ENCODE peak calls at places on chromosomes 13 and 19, in eight cellular contexts. E, R, G, C, L, M, V and J are unnamed samples.
A peak's percentile ranks its signal among the peaks of the same experiment; 100 is the strongest.

GRCh38 chr13:23748109-23748508 is 141.1 kb downstream of the MIPEP start:
- DNase-seq in L (no peak), E (no peak), M (no peak), G (no peak), V (no peak), C (no peak), R (no peak), J (no peak)

GRCh38 chr19:37954421-37954874 is 47.4 kb downstream of the SIPA1L3 start:
- DNase-seq in E (no peak), M (no peak), R (no peak), G (no peak), V (no peak), L (no peak), C (no peak), J (no peak)

GRCh38 chr19:48683349-48683748 is 10.5 kb upstream of the NTN5 start:
- DNase-seq in E (no peak), L (no peak), M (no peak), V (no peak), R (no peak), G (no peak), C (peak; percentile 18), J (peak; percentile 37)

GRCh38 chr19:37362733-37363132 is 8.2 kb upstream of the ZNF527 start:
- DNase-seq in G (no peak), V (no peak), E (no peak), M (peak; percentile 89), C (no peak), L (no peak), R (no peak), J (no peak)

GRCh38 chr13:111325941-111326620 is 5.6 kb downstream of the TEX29 start:
- DNase-seq in G (no peak), M (no peak), E (no peak), C (no peak), V (no peak), L (no peak), R (no peak), J (no peak)

GRCh38 chr13:81927347-81927746 is 1586.4 kb upstream of the SPRY2 start:
- DNase-seq in G (no peak), C (no peak), M (peak; percentile 41), E (no peak), V (no peak), L (no peak), R (no peak), J (no peak)

GRCh38 chr13:69264362-69265334 is 843.0 kb upstream of the ATXN8OS start:
- DNase-seq in G (no peak), V (no peak), E (no peak), R (no peak), L (no peak), C (no peak), M (no peak), J (no peak)

GRCh38 chr13:59963383-59963782 is 200.3 kb downstream of the DIAPH3 start:
- DNase-seq in L (no peak), M (peak; percentile 54), G (no peak), C (no peak), E (no peak), R (no peak), V (no peak), J (no peak)

GRCh38 chr19:16066611-16067104 is 9.6 kb upstream of the TPM4 start:
- DNase-seq in C (peak; percentile 76), E (no peak), V (no peak), G (no peak), R (no peak), L (peak; percentile 56), M (no peak), J (no peak)

GRCh38 chr19:11486661-11487503 is 6.0 kb upstream of the ELAVL3 start:
- DNase-seq in E (no peak), C (no peak), L (no peak), R (no peak), M (no peak), G (no peak), V (no peak), J (no peak)

GRCh38 chr13:27372896-27373295 is 51.5 kb upstream of the GTF3A start:
- DNase-seq in R (no peak), C (no peak), M (peak; percentile 47), G (no peak), L (no peak), V (no peak), E (no peak), J (no peak)

GRCh38 chr19:1004803-1005664 is 4.8 kb downstream of the GRIN3B start:
- DNase-seq in R (no peak), C (no peak), E (no peak), G (no peak), V (no peak), M (no peak), L (no peak), J (no peak)

GRCh38 chr13:68124437-68125086 is 894.4 kb upstream of the PCDH9 start:
- DNase-seq in C (no peak), M (no peak), V (no peak), G (no peak), E (no peak), R (no peak), L (no peak), J (no peak)

GRCh38 chr19:17405250-17406038 is at the start of gene BST2:
- DNase-seq in V (no peak), C (peak; percentile 21), R (no peak), E (no peak), G (no peak), M (peak; percentile 78), L (peak; percentile 80), J (peak; percentile 67)

GRCh38 chr19:1631557-1632100 is 20.8 kb downstream of the TCF3 start:
- DNase-seq in M (no peak), L (no peak), E (no peak), G (no peak), V (no peak), C (no peak), R (no peak), J (no peak)

GRCh38 chr19:31351212-31352193 is 2.3 kb upstream of the TSHZ3 start:
- DNase-seq in C (peak; percentile 51), R (no peak), M (peak; percentile 62), L (peak; percentile 30), E (no peak), G (no peak), V (peak; percentile 83), J (no peak)

GRCh38 chr19:17346109-17346671 is 8.8 kb downstream of the GTPBP3 start:
- DNase-seq in V (peak; percentile 95), R (peak; percentile 63), C (peak; percentile 64), L (peak; percentile 83), G (peak; percentile 66), E (no peak), M (peak; percentile 90), J (peak; percentile 68)

GRCh38 chr19:38062959-38063786 is 156.2 kb downstream of the SIPA1L3 start:
- DNase-seq in C (no peak), V (no peak), R (no peak), M (no peak), E (no peak), G (no peak), L (no peak), J (no peak)

GRCh38 chr13:74000906-74001305 is 133.3 kb downstream of the KLF12 start:
- DNase-seq in M (no peak), L (no peak), R (no peak), V (no peak), E (no peak), C (no peak), G (no peak), J (no peak)

GRCh38 chr19:56670961-56671612 is 470 bp downstream of the ZNF835 start:
- DNase-seq in C (no peak), L (no peak), G (peak; percentile 6), R (no peak), E (no peak), M (no peak), V (no peak), J (no peak)
- H3K27ac ChIP-seq in C (no peak overlapping the region), L (no peak overlapping the region), G (no peak overlapping the region), R (peak overlapping the region; percentile 86), E (no peak overlapping the region), M (no peak overlapping the region), V (no peak overlapping the region), J (no peak overlapping the region)

DNA sequence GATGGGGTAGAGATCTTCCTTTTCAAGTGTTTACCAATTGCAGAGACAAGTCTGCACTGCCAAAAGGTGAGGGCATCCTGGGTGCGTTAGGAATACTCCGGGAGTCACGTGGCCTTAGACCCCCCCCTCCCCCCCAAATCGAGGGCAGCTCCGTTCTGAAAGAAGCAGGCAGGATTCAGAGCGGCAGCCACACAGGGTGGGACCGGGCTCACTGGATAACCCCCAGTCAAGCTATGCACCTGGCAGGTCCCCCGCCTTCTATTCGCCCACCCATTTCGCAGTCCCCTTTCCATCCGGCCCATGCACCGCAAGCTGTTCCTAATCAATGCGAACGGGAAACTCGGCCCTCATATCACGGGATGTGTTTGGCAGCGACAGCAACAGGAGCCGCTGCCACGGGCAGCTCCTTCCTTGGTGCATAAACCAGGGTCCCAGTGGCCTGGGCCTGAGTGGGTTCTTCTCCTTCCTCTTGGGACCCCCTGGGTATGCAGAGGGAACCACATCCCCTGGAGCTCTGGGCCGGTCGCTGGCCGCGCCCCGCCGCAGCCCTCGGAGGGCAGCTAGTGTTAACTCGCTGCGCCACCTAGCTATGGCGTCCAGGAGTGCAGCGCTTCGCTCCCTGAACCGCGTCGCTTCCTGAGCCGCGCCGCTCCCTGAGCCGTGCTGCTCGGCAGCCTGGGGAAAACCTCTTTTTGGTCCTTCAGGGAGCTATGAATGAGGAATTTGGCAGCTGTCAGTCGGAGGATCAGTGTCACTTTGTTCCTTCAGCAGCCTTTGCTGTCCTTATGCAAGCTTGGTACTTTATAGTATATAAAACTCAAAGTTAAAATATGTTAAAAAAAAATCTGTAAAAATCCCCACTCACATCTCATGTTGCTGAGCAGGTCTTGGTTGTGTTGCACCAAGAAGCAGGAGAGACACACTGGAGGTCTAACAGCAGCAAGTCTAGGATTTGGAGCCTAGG is 41.4 kb downstream of the LYL1 start:
- DNase-seq in C (peak; percentile 54), R (peak; percentile 80), V (peak; percentile 97), M (peak; percentile 95), G (peak; percentile 81), L (peak; percentile 81), E (no peak), J (peak; percentile 63)
- H3K27me3 ChIP-seq in C (no peaks in the 10 kb centered on the region), R (no peaks in the 10 kb centered on the region), V (no peaks in the 10 kb centered on the region), M (peaks cover 87% of the 10 kb centered on the region), G (peaks cover 77% of the 10 kb centered on the region), L (peaks cover 8% of the 10 kb centered on the region), E (no peaks in the 10 kb centered on the region), J (peaks cover 4% of the 10 kb centered on the region)

GRCh38 chr13:51688937-51689336 is 104.7 kb downstream of the WDFY2 start:
- DNase-seq in R (no peak), V (no peak), L (no peak), E (no peak), G (no peak), M (peak; percentile 17), C (no peak), J (no peak)

GRCh38 chr13:51687928-51688714 is 103.9 kb downstream of the WDFY2 start:
- DNase-seq in G (no peak), M (no peak), C (no peak), E (no peak), L (no peak), V (no peak), R (no peak), J (no peak)

GRCh38 chr13:51684076-51684475 is 99.8 kb downstream of the WDFY2 start:
- DNase-seq in V (no peak), L (no peak), G (no peak), M (no peak), R (no peak), E (no peak), C (no peak), J (no peak)

GRCh38 chr13:51689597-51689996 is 105.3 kb downstream of the WDFY2 start:
- DNase-seq in V (no peak), E (no peak), R (no peak), M (no peak), L (no peak), C (no peak), G (no peak), J (no peak)
- H3K27ac ChIP-seq in V (no peak overlapping the region), E (no peak overlapping the region), R (peak overlapping the region; percentile 68), M (no peak overlapping the region), L (no peak overlapping the region), C (no peak overlapping the region), G (no peak overlapping the region), J (no peak overlapping the region)

GRCh38 chr13:51178456-51179074 is 43.6 kb upstream of the FAM124A start:
- DNase-seq in C (no peak), M (no peak), E (no peak), G (no peak), L (no peak), V (no peak), R (no peak), J (no peak)
- H3K27me3 ChIP-seq in C (peaks cover 13% of the 10 kb centered on the region), M (no peaks in the 10 kb centered on the region), E (peaks cover 2% of the 10 kb centered on the region), G (no peaks in the 10 kb centered on the region), L (peaks cover 28% of the 10 kb centered on the region), V (no peaks in the 10 kb centered on the region), R (no peaks in the 10 kb centered on the region), J (peaks cover 3% of the 10 kb centered on the region)